ENCODE peak calls at places on chromosomes 2 and 18, in nine cellular contexts. One of them, this sample, is unnamed.

GRCh38 chr2:9311488-9311887 is 104.9 kb downstream of the ASAP2 start:
- DNase-seq in AG10803: peak; percentile 88
- DNase-seq in GM23248: peak; percentile 95
- DNase-seq in ovary: peak; percentile 47
- DNase-seq in AG09319: peak; percentile 52
- DNase-seq in psoas muscle: peak; percentile 76
- DNase-seq in ACHN: peak; percentile 51
- DNase-seq in activated T-cell treated with anti-CD3 and anti-CD28 coated beads for 1 hour: no peak
- DNase-seq in cardiac fibroblast: peak; percentile 95
- DNase-seq in this sample: no peak

GRCh38 chr2:232432598-232433184 is 23.3 kb upstream of the ALPI start:
- DNase-seq in cardiac fibroblast: no peak
- DNase-seq in psoas muscle: no peak
- DNase-seq in AG10803: no peak
- DNase-seq in activated T-cell treated with anti-CD3 and anti-CD28 coated beads for 1 hour: no peak
- DNase-seq in ovary: no peak
- DNase-seq in ACHN: no peak
- DNase-seq in AG09319: no peak
- DNase-seq in GM23248: no peak
- DNase-seq in this sample: no peak

GRCh38 chr18:59022167-59022945 is 117.3 kb upstream of the SEC11C start:
- DNase-seq in AG10803: peak; percentile 80
- DNase-seq in cardiac fibroblast: no peak
- DNase-seq in AG09319: peak; percentile 88
- DNase-seq in ACHN: peak; percentile 60
- DNase-seq in ovary: no peak
- DNase-seq in activated T-cell treated with anti-CD3 and anti-CD28 coated beads for 1 hour: no peak
- DNase-seq in psoas muscle: no peak
- DNase-seq in GM23248: peak; percentile 62
- DNase-seq in this sample: no peak

GRCh38 chr2:104853926-104854506 is at the start of gene POU3F3:
- DNase-seq in ovary: peak; percentile 79
- DNase-seq in AG09319: peak; percentile 44
- DNase-seq in AG10803: peak; percentile 30
- DNase-seq in GM23248: peak; percentile 24
- DNase-seq in cardiac fibroblast: no peak
- DNase-seq in psoas muscle: peak; percentile 59
- DNase-seq in activated T-cell treated with anti-CD3 and anti-CD28 coated beads for 1 hour: no peak
- DNase-seq in ACHN: peak; percentile 99
- DNase-seq in this sample: no peak

GRCh38 chr18:45793295-45793965 is 32.0 kb upstream of the SIGLEC15 start:
- DNase-seq in cardiac fibroblast: peak; percentile 89
- DNase-seq in AG09319: peak; percentile 80
- DNase-seq in psoas muscle: no peak
- DNase-seq in GM23248: peak; percentile 94
- DNase-seq in activated T-cell treated with anti-CD3 and anti-CD28 coated beads for 1 hour: no peak
- DNase-seq in ovary: no peak
- DNase-seq in AG10803: peak; percentile 93
- DNase-seq in ACHN: peak; percentile 65
- DNase-seq in this sample: no peak

GRCh38 chr2:155431004-155431507 is 732.6 kb downstream of the KCNJ3 start:
- DNase-seq in GM23248: no peak
- DNase-seq in ovary: no peak
- DNase-seq in psoas muscle: no peak
- DNase-seq in cardiac fibroblast: no peak
- DNase-seq in ACHN: no peak
- DNase-seq in activated T-cell treated with anti-CD3 and anti-CD28 coated beads for 1 hour: no peak
- DNase-seq in AG09319: no peak
- DNase-seq in AG10803: no peak
- DNase-seq in this sample: no peak

GRCh38 chr2:172496096-172496709 is 59.7 kb upstream of the PDK1 start:
- DNase-seq in AG09319: no peak
- DNase-seq in AG10803: no peak
- DNase-seq in GM23248: no peak
- DNase-seq in ovary: no peak
- DNase-seq in psoas muscle: no peak
- DNase-seq in cardiac fibroblast: no peak
- DNase-seq in activated T-cell treated with anti-CD3 and anti-CD28 coated beads for 1 hour: no peak
- DNase-seq in ACHN: no peak
- DNase-seq in this sample: no peak

GRCh38 chr2:11281221-11281620 is 63.2 kb downstream of the ROCK2 start:
- DNase-seq in ACHN: no peak
- DNase-seq in cardiac fibroblast: no peak
- DNase-seq in activated T-cell treated with anti-CD3 and anti-CD28 coated beads for 1 hour: no peak
- DNase-seq in GM23248: no peak
- DNase-seq in AG09319: no peak
- DNase-seq in ovary: no peak
- DNase-seq in psoas muscle: no peak
- DNase-seq in AG10803: no peak
- DNase-seq in this sample: no peak

This sample was measured in memory B cell.